ENCODE peak calls at places on chromosomes 1 and 21, in six cellular contexts. One of them, this sample, is unnamed.
A peak's percentile ranks its signal among the peaks of the same experiment; 100 is the strongest.

GRCh38 chr1:207088161-207088560 is 499 bp upstream of the C4BPB start:
- DNase-seq in HCT116: no peak
- DNase-seq in SK-N-SH: no peak
- DNase-seq in MM.1S: no peak
- DNase-seq in neural progenitor cell: no peak
- DNase-seq in GM23248: no peak
- DNase-seq in this sample: no peak

GRCh38 chr1:197130677-197131304 is 15.7 kb downstream of the ASPM start:
- DNase-seq in HCT116: no peak
- DNase-seq in SK-N-SH: no peak
- DNase-seq in MM.1S: no peak
- DNase-seq in neural progenitor cell: no peak
- DNase-seq in GM23248: peak; percentile 73
- DNase-seq in this sample: peak; percentile 64

GRCh38 chr1:8376358-8376840 is 58.5 kb downstream of the SLC45A1 start:
- DNase-seq in HCT116: no peak
- DNase-seq in SK-N-SH: no peak
- DNase-seq in MM.1S: no peak
- DNase-seq in neural progenitor cell: no peak
- DNase-seq in GM23248: no peak
- DNase-seq in this sample: no peak

GRCh38 chr1:8293641-8294169 is 24.2 kb upstream of the SLC45A1 start:
- DNase-seq in HCT116: no peak
- DNase-seq in SK-N-SH: no peak
- DNase-seq in MM.1S: no peak
- DNase-seq in neural progenitor cell: no peak
- DNase-seq in GM23248: no peak
- DNase-seq in this sample: no peak

GRCh38 chr1:186461014-186461413 is at the start of gene PDC:
- DNase-seq in HCT116: no peak
- DNase-seq in SK-N-SH: no peak
- DNase-seq in MM.1S: no peak
- DNase-seq in neural progenitor cell: no peak
- DNase-seq in GM23248: no peak
- DNase-seq in this sample: no peak

GRCh38 chr21:43609501-43610340 is 49.6 kb downstream of the HSF2BP start:
- DNase-seq in HCT116: no peak
- DNase-seq in SK-N-SH: peak; percentile 76
- DNase-seq in MM.1S: no peak
- DNase-seq in neural progenitor cell: no peak
- DNase-seq in GM23248: no peak
- DNase-seq in this sample: peak; percentile 81

GRCh38 chr1:197423006-197423405 is 155.0 kb downstream of the CRB1 start:
- DNase-seq in HCT116: no peak
- DNase-seq in SK-N-SH: no peak
- DNase-seq in MM.1S: no peak
- DNase-seq in neural progenitor cell: no peak
- DNase-seq in GM23248: peak; percentile 32
- DNase-seq in this sample: peak; percentile 65

GRCh38 chr1:39194398-39195051 is 10.0 kb upstream of the MACF1 start:
- DNase-seq in HCT116: no peak
- DNase-seq in SK-N-SH: no peak
- DNase-seq in MM.1S: no peak
- DNase-seq in neural progenitor cell: no peak
- DNase-seq in GM23248: no peak
- DNase-seq in this sample: no peak

GRCh38 chr1:3717715-3718601 is 34.3 kb upstream of the CCDC27 start:
- DNase-seq in HCT116: no peak
- DNase-seq in SK-N-SH: no peak
- DNase-seq in MM.1S: no peak
- DNase-seq in neural progenitor cell: peak; percentile 88
- DNase-seq in GM23248: peak; percentile 40
- DNase-seq in this sample: no peak

GRCh38 chr1:86551305-86551704 is 4.4 kb downstream of the CLCA4 start:
- DNase-seq in HCT116: no peak
- DNase-seq in SK-N-SH: no peak
- DNase-seq in MM.1S: no peak
- DNase-seq in neural progenitor cell: peak; percentile 16
- DNase-seq in GM23248: no peak
- DNase-seq in this sample: no peak
- H2AFZ ChIP-seq in HCT116: no peak overlapping the region
- H2AFZ ChIP-seq in SK-N-SH: no peak overlapping the region
- H2AFZ ChIP-seq in MM.1S: no peak overlapping the region
- H2AFZ ChIP-seq in neural progenitor cell: no peak overlapping the region
- H2AFZ ChIP-seq in GM23248: no peak overlapping the region
- H2AFZ ChIP-seq in this sample: no peak overlapping the region

DNA sequence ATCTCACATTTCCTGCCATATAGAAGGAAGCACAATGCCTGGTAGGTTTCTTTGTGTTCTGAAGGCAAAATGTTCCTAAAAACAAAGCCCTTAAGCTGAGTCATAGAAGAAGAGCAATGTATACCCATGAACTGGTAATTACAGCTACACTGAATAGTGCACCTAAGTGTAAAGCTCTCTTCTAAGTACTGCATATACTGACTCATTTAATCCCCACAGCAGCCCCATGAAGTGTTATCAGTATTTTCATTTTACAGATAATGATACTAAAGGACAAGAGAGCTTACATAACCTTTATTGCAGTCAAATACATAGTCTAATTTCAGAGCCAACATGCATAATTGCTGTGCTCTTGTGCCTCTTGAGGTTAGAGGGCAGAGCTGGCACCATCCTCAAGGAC is 239.9 kb downstream of the DPYD start:
- DNase-seq in HCT116: no peak
- DNase-seq in SK-N-SH: peak; percentile 4
- DNase-seq in MM.1S: no peak
- DNase-seq in neural progenitor cell: no peak
- DNase-seq in GM23248: no peak
- DNase-seq in this sample: no peak
- H3K9ac ChIP-seq in HCT116: no peak overlapping the region
- H3K9ac ChIP-seq in SK-N-SH: no peak overlapping the region
- H3K9ac ChIP-seq in MM.1S: no peak overlapping the region
- H3K9ac ChIP-seq in neural progenitor cell: no peak overlapping the region
- H3K9ac ChIP-seq in GM23248: no peak overlapping the region
- H3K9ac ChIP-seq in this sample: no peak overlapping the region

GRCh38 chr21:41895643-41896493 is 16.7 kb upstream of the PRDM15 start:
- DNase-seq in HCT116: no peak
- DNase-seq in SK-N-SH: no peak
- DNase-seq in MM.1S: no peak
- DNase-seq in neural progenitor cell: no peak
- DNase-seq in GM23248: no peak
- DNase-seq in this sample: no peak
- TF ChIP-seq EZH2phosphoT487 in HCT116: no peak
- TF ChIP-seq EZH2phosphoT487 in SK-N-SH: no peak
- TF ChIP-seq EZH2phosphoT487 in MM.1S: no peak
- TF ChIP-seq EZH2phosphoT487 in neural progenitor cell: no peak
- TF ChIP-seq EZH2phosphoT487 in GM23248: no peak
- TF ChIP-seq EZH2phosphoT487 in this sample: no peak

GRCh38 chr1:89959719-89960118 is 35.2 kb upstream of the ZNF326 start:
- DNase-seq in HCT116: no peak
- DNase-seq in SK-N-SH: no peak
- DNase-seq in MM.1S: no peak
- DNase-seq in neural progenitor cell: no peak
- DNase-seq in GM23248: no peak
- DNase-seq in this sample: no peak

GRCh38 chr1:89959070-89959654 is 35.7 kb upstream of the ZNF326 start:
- DNase-seq in HCT116: no peak
- DNase-seq in SK-N-SH: no peak
- DNase-seq in MM.1S: no peak
- DNase-seq in neural progenitor cell: no peak
- DNase-seq in GM23248: no peak
- DNase-seq in this sample: no peak

GRCh38 chr1:89955311-89955710 is 39.6 kb upstream of the ZNF326 start:
- DNase-seq in HCT116: no peak
- DNase-seq in SK-N-SH: no peak
- DNase-seq in MM.1S: no peak
- DNase-seq in neural progenitor cell: no peak
- DNase-seq in GM23248: no peak
- DNase-seq in this sample: no peak

GRCh38 chr1:89955806-89956205 is 39.1 kb upstream of the ZNF326 start:
- DNase-seq in HCT116: no peak
- DNase-seq in SK-N-SH: no peak
- DNase-seq in MM.1S: no peak
- DNase-seq in neural progenitor cell: no peak
- DNase-seq in GM23248: no peak
- DNase-seq in this sample: no peak

GRCh38 chr1:89957063-89957462 is 37.8 kb upstream of the ZNF326 start:
- DNase-seq in HCT116: no peak
- DNase-seq in SK-N-SH: no peak
- DNase-seq in MM.1S: peak; percentile 44
- DNase-seq in neural progenitor cell: no peak
- DNase-seq in GM23248: no peak
- DNase-seq in this sample: peak; percentile 42
- H2AFZ ChIP-seq in HCT116: no peak overlapping the region
- H2AFZ ChIP-seq in SK-N-SH: no peak overlapping the region
- H2AFZ ChIP-seq in MM.1S: peak overlapping the region; percentile 63
- H2AFZ ChIP-seq in neural progenitor cell: no peak overlapping the region
- H2AFZ ChIP-seq in GM23248: no peak overlapping the region
- H2AFZ ChIP-seq in this sample: peak overlapping the region; percentile 0

This sample was measured in PC-3.